ENCODE peak calls at places on chromosomes 12 and 14, in four cellular contexts. B is cardiac muscle cell; W is neural progenitor cell; Q is activated naive CD8-positive, alpha-beta T cell treated with anti-CD3 and anti-CD28 coated beads, Interleukin-2, amount 50 U/mL, for 16 hours. L is an unnamed sample.

GRCh38 chr14:56092761-56093160 is 25.4 kb upstream of the PELI2 start:
- DNase-seq in Q (no peak), W (no peak), B (no peak), L (no peak)

GRCh38 chr12:52499836-52500560 is 6.9 kb upstream of the KRT6A start:
- DNase-seq in B (no peak), W (no peak), Q (no peak), L (no peak)

GRCh38 chr14:61183486-61183885 is 97.7 kb downstream of the TMEM30B start:
- DNase-seq in B (no peak), Q (no peak), W (no peak), L (no peak)

GRCh38 chr14:68824517-68825347 is 31.9 kb upstream of the ZFP36L1 start:
- DNase-seq in Q (no peak), W (peak), B (peak), L (no peak)

GRCh38 chr12:132327351-132328171 is 1.8 kb downstream of the GALNT9 start:
- DNase-seq in Q (peak), B (no peak), W (no peak), L (no peak)

GRCh38 chr12:75641031-75641780 is 129.8 kb upstream of the KRR1 start:
- DNase-seq in Q (no peak), B (no peak), W (no peak), L (no peak)

GRCh38 chr12:34292736-34293625 is 270.7 kb downstream of the ALG10 start:
- DNase-seq in Q (no peak), B (no peak), W (no peak), L (no peak)

GRCh38 chr14:59360923-59361794 is 104.0 kb downstream of the GPR135 start:
- DNase-seq in W (no peak), B (no peak), Q (no peak), L (no peak)